ENCODE peak calls at places on chromosomes 16 and 17, in nine cellular contexts. H is tibial artery; P is posterior vena cava; N is GM04503; D is OCI-LY7; I is activated CD4-positive, alpha-beta memory T cell treated with anti-CD3 and anti-CD28 coated beads for 36 hours; W is HS-27A; B is Calu3; Z is adrenal gland. X is an unnamed sample.

GRCh38 chr17:56752263-56752662 is 81.5 kb downstream of the C17orf67 start:
- DNase-seq in Z (no peak), H (no peak), D (no peak), P (no peak), B (no peak), N (no peak), W (no peak), I (no peak), X (no peak)

GRCh38 chr17:33233855-33234228 is 59.3 kb downstream of the ASIC2 start:
- DNase-seq in N (no peak), Z (peak; percentile 84), I (peak; percentile 43), W (no peak), P (no peak), H (no peak), B (no peak), D (no peak), X (peak; percentile 22)

GRCh38 chr16:72856797-72857196 is 191.1 kb downstream of the ZFHX3 start:
- DNase-seq in D (no peak), H (peak; percentile 61), B (peak; percentile 56), N (no peak), Z (no peak), P (no peak), I (peak; percentile 15), W (no peak), X (no peak)

GRCh38 chr17:78939615-78940014 is 14.4 kb upstream of the TIMP2 start:
- DNase-seq in W (no peak), H (no peak), B (no peak), D (no peak), I (no peak), N (no peak), P (no peak), Z (no peak), X (no peak)

GRCh38 chr17:1002771-1003555 is 6.0 kb downstream of the TIMM22 start:
- DNase-seq in Z (no peak), W (no peak), P (no peak), I (no peak), H (no peak), D (no peak), B (no peak), N (no peak), X (no peak)

GRCh38 chr17:77957215-77957868 is 1.2 kb upstream of the TNRC6C start:
- DNase-seq in B (no peak), N (no peak), Z (peak; percentile 22), D (peak; percentile 30), H (no peak), I (no peak), P (no peak), W (no peak), X (no peak)

GRCh38 chr16:58494981-58495860 is 4.7 kb upstream of the NDRG4 start:
- DNase-seq in W (peak; percentile 69), B (peak; percentile 93), Z (peak; percentile 95), D (peak; percentile 68), N (peak; percentile 93), I (peak; percentile 85), P (peak; percentile 86), H (peak; percentile 77), X (peak; percentile 78)

GRCh38 chr17:57654040-57654775 is 90.9 kb downstream of the CCDC182 start:
- DNase-seq in W (no peak), H (no peak), B (no peak), N (no peak), P (no peak), I (no peak), D (no peak), Z (no peak), X (no peak)

GRCh38 chr17:9900019-9900594 is 5.0 kb downstream of the RCVRN start:
- DNase-seq in D (no peak), W (no peak), P (peak; percentile 66), H (no peak), Z (no peak), B (no peak), N (no peak), I (no peak), X (no peak)

GRCh38 chr17:8173871-8174322 is 2.3 kb downstream of the TMEM107 start:
- DNase-seq in P (no peak), D (peak; percentile 44), B (no peak), I (no peak), N (no peak), Z (no peak), W (no peak), H (no peak), X (no peak)

GRCh38 chr17:13561606-13562270 is 40.0 kb downstream of the HS3ST3A1 start:
- DNase-seq in P (no peak), Z (peak; percentile 81), I (no peak), B (no peak), W (no peak), N (peak; percentile 81), H (no peak), D (no peak), X (no peak)

GRCh38 chr17:21213491-21214014 is 408 bp downstream of the TMEM11 start:
- DNase-seq in H (no peak), I (no peak), P (peak; percentile 89), N (no peak), B (peak; percentile 8), Z (peak; percentile 41), D (peak; percentile 46), W (no peak), X (peak; percentile 43)

X was measured in body of pancreas.